ENCODE peak calls at places on chromosomes 2 and 18, in six cellular contexts. N is left lobe of liver, W is GDM1, A is dorsolateral prefrontal cortex, L is cerebellum, U is progenitor cell of endocrine pancreas. J is an unnamed sample.

GRCh38 chr2:96556441-96557330 is 20.1 kb downstream of the ARID5A start:
- DNase-seq in A (no peak), N (no peak), L (no peak), U (no peak), W (no peak), J (no peak)

GRCh38 chr2:145257931-145258330 is 738.0 kb upstream of the ZEB2 start:
- DNase-seq in A (no peak), W (no peak), U (no peak), L (no peak), N (no peak), J (no peak)

GRCh38 chr2:180962727-180963312 is 17.6 kb upstream of the UBE2E3 start:
- DNase-seq in N (no peak), U (no peak), L (no peak), A (no peak), W (no peak), J (no peak)

GRCh38 chr2:180934911-180935310 is 45.5 kb upstream of the UBE2E3 start:
- DNase-seq in W (no peak), A (no peak), N (no peak), L (no peak), U (no peak), J (no peak)

GRCh38 chr2:905833-906140 is 44.9 kb upstream of the SNTG2 start:
- DNase-seq in L (no peak), W (no peak), N (peak; percentile 14), A (no peak), U (no peak), J (no peak)

GRCh38 chr2:120271952-120272351 is 19.3 kb downstream of the RALB start:
- DNase-seq in N (no peak), W (no peak), A (no peak), L (no peak), U (no peak), J (no peak)

GRCh38 chr2:109128048-109128465 is 948 bp upstream of the SH3RF3 start:
- DNase-seq in L (peak; percentile 21), A (peak; percentile 78), W (peak; percentile 71), U (peak; percentile 71), N (peak; percentile 72), J (peak; percentile 79)

GRCh38 chr18:644395-645004 is 13.0 kb upstream of the TYMS start:
- DNase-seq in U (no peak), A (peak; percentile 42), W (no peak), N (no peak), L (no peak), J (no peak)

GRCh38 chr2:191441761-191442160 is 196.6 kb downstream of the MYO1B start:
- DNase-seq in A (no peak), W (no peak), L (no peak), N (no peak), U (no peak), J (peak; percentile 73)

GRCh38 chr2:226366920-226367319 is 432.7 kb downstream of the IRS1 start:
- DNase-seq in W (no peak), A (no peak), L (no peak), N (no peak), U (no peak), J (no peak)

GRCh38 chr2:109614715-109615636 is 812 bp downstream of the SOWAHC start:
- DNase-seq in W (no peak), N (peak; percentile 68), U (peak; percentile 33), A (no peak), L (no peak), J (peak; percentile 83)

GRCh38 chr2:1224901-1225300 is 188.4 kb upstream of the TPO start:
- DNase-seq in A (no peak), N (no peak), U (no peak), L (no peak), W (no peak), J (no peak)

GRCh38 chr18:5759169-5759568 is 136.2 kb downstream of the TMEM200C start:
- DNase-seq in W (no peak), L (no peak), N (no peak), A (no peak), U (no peak), J (no peak)

GRCh38 chr2:1590611-1591460 is 153.5 kb downstream of the PXDN start:
- DNase-seq in N (no peak), W (no peak), L (no peak), U (no peak), A (peak; percentile 27), J (no peak)

GRCh38 chr2:51165534-51166260 is 133.8 kb upstream of the NRXN1 start:
- DNase-seq in N (no peak), L (no peak), U (no peak), W (no peak), A (no peak), J (peak; percentile 59)

J was measured in posterior cingulate gyrus.